ENCODE peak calls at places on chromosomes 12 and 14, in four cellular contexts. Y is stomach; J is CD8-positive, alpha-beta T cell; T is vagina. P is an unnamed sample.

GRCh38 chr12:124686001-124686884 is 118.8 kb upstream of the NCOR2 start:
- DNase-seq in Y (no peak), T (no peak), J (no peak), P (no peak)

GRCh38 chr12:64679487-64679983 is 69.2 kb downstream of the RASSF3 start:
- DNase-seq in T (no peak), Y (peak; percentile 71), J (peak; percentile 76), P (peak; percentile 48)

GRCh38 chr12:116697305-116698130 is 40.4 kb downstream of the SPRING1 start:
- DNase-seq in T (no peak), Y (peak; percentile 67), J (no peak), P (no peak)

GRCh38 chr12:89350661-89351488 is 1.4 kb downstream of the DUSP6 start:
- DNase-seq in T (no peak), J (peak; percentile 13), Y (no peak), P (no peak)

GRCh38 chr12:112782921-112783320 is 8.6 kb upstream of the RPH3A start:
- DNase-seq in Y (no peak), J (no peak), T (no peak), P (no peak)

GRCh38 chr12:89345830-89346740 is 6.2 kb downstream of the DUSP6 start:
- DNase-seq in Y (peak; percentile 34), J (peak; percentile 15), T (no peak), P (no peak)

GRCh38 chr14:64706552-64707193 is 2.4 kb downstream of the PLEKHG3 start:
- DNase-seq in T (no peak), J (no peak), Y (no peak), P (no peak)

GRCh38 chr14:98926151-98926550 is 345.8 kb downstream of the BCL11B start:
- DNase-seq in T (no peak), Y (no peak), J (peak; percentile 49), P (no peak)

GRCh38 chr12:111578276-111578970 is 20.7 kb downstream of the ATXN2 start:
- DNase-seq in J (no peak), T (no peak), Y (no peak), P (no peak)

GRCh38 chr12:66165141-66165540 is 4.7 kb downstream of the TMBIM4 start:
- DNase-seq in J (no peak), Y (no peak), T (no peak), P (no peak)

GRCh38 chr14:69666698-69667211 is 55.4 kb downstream of the SUSD6 start:
- DNase-seq in Y (no peak), J (no peak), T (no peak), P (no peak)

GRCh38 chr12:24928131-24928530 is 20.8 kb downstream of the BCAT1 start:
- DNase-seq in Y (no peak), J (no peak), T (no peak), P (no peak)

GRCh38 chr12:130136536-130136935 is 25.7 kb upstream of the FZD10 start:
- DNase-seq in T (no peak), J (no peak), Y (no peak), P (no peak)
- H3K9me3 ChIP-seq in T (no peaks in the 10 kb centered on the region), J (no peaks in the 10 kb centered on the region), Y (no peaks in the 10 kb centered on the region), P (no peaks in the 10 kb centered on the region)

DNA sequence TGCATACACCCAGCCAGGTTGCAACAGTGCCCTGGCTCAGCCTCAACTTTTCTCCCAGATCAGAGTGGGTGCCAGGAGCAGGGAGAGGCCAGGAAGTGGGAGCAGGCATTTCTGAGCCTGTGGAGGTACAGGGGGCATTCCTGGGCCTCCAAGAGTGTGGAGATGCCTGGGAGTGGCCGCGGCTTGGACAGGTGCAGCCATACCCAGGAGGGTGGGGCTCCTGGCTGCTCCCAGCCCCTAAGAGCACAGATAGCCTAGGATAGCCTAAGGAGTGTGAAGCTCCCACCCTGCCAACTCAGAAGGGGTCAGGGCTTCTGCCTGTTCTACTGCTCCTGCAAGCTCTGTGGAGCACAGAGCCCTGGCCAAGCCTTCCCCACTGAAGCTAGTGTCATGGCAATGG is 543.4 kb downstream of the RPL10L start:
- DNase-seq in J (no peak), Y (no peak), T (no peak), P (no peak)
- H3K9me3 ChIP-seq in J (no peaks in the 10 kb centered on the region), Y (no peaks in the 10 kb centered on the region), T (no peaks in the 10 kb centered on the region), P (no peaks in the 10 kb centered on the region)

GRCh38 chr14:27559848-27560247 is 962.0 kb upstream of the NOVA1 start:
- DNase-seq in J (no peak), T (no peak), Y (no peak), P (no peak)
- H3K9me3 ChIP-seq in J (no peaks in the 10 kb centered on the region), T (no peaks in the 10 kb centered on the region), Y (no peaks in the 10 kb centered on the region), P (no peaks in the 10 kb centered on the region)

GRCh38 chr12:94969424-94969823 is 34.1 kb downstream of the NDUFA12 start:
- DNase-seq in Y (no peak), T (no peak), J (no peak), P (no peak)
- H3K9me3 ChIP-seq in Y (no peaks in the 10 kb centered on the region), T (no peaks in the 10 kb centered on the region), J (no peaks in the 10 kb centered on the region), P (no peaks in the 10 kb centered on the region)

P was measured in T-helper 17 cell.